ENCODE peak calls at places on chromosomes 7 and 10, in eight cellular contexts. F is CD8-positive, alpha-beta memory T cell; P is B cell; I is GM04504; Q is prostate gland; W is Ammon's horn; C is adipocyte; R is renal cortical epithelial cell. E is an unnamed sample.
A peak's percentile ranks its signal among the peaks of the same experiment; 100 is the strongest.

GRCh38 chr10:126939706-126940105 is 34.5 kb downstream of the DOCK1 start:
- DNase-seq in F (no peak), P (no peak), I (no peak), Q (no peak), W (peak; percentile 94), C (no peak), R (no peak), E (no peak)

GRCh38 chr7:9307131-9307530 is 873.7 kb downstream of the NXPH1 start:
- DNase-seq in F (no peak), P (no peak), I (no peak), Q (no peak), W (no peak), C (no peak), R (no peak), E (no peak)

GRCh38 chr7:155216475-155217272 is 81.0 kb upstream of the INSIG1 start:
- DNase-seq in F (no peak), P (no peak), I (no peak), Q (no peak), W (no peak), C (no peak), R (peak; percentile 22), E (no peak)

GRCh38 chr10:71285180-71285545 is 33.9 kb upstream of the SLC29A3 start:
- DNase-seq in F (no peak), P (peak; percentile 42), I (no peak), Q (peak; percentile 17), W (peak; percentile 69), C (peak; percentile 70), R (no peak), E (peak; percentile 78)

GRCh38 chr7:49791089-49791741 is 17.8 kb downstream of the VWC2 start:
- DNase-seq in F (no peak), P (no peak), I (no peak), Q (no peak), W (peak; percentile 61), C (no peak), R (peak; percentile 18), E (peak; percentile 55)

GRCh38 chr7:122453432-122453831 is 148.9 kb upstream of the FEZF1 start:
- DNase-seq in F (no peak), P (no peak), I (no peak), Q (no peak), W (no peak), C (no peak), R (no peak), E (no peak)

GRCh38 chr10:43257210-43258031 is 9.4 kb downstream of the RASGEF1A start:
- DNase-seq in F (no peak), P (no peak), I (no peak), Q (no peak), W (no peak), C (no peak), R (no peak), E (peak; percentile 14)

GRCh38 chr10:131198401-131198800 is 113.1 kb downstream of the TCERG1L start:
- DNase-seq in F (no peak), P (no peak), I (no peak), Q (no peak), W (no peak), C (no peak), R (no peak), E (no peak)

GRCh38 chr7:148973256-148973655 is 55.0 kb downstream of the PDIA4 start:
- DNase-seq in F (no peak), P (no peak), I (no peak), Q (no peak), W (no peak), C (no peak), R (no peak), E (no peak)